ENCODE peak calls at places on chromosomes 13 and 19, in ten cellular contexts. L is globus pallidus; W is activated naive CD4-positive, alpha-beta T cell; P is activated CD4-positive, alpha-beta T cell treated with anti-CD3 and anti-CD28 coated beads, Interleukin-2, amount 10 ng/mL, durations not matched to agents 7 days and 5 days; B is activated CD4-positive, CD25-positive, alpha-beta regulatory T cell; D is left colon; M is AG10803; F is iPS-NIHi11; E is activated CD8-positive, alpha-beta memory T cell treated with anti-CD3 and anti-CD28 coated beads, Interleukin-2, amount 50 U/mL, for 4 hours; H is Karpas-422. Z is an unnamed sample.

GRCh38 chr13:34207334-34207733 is 389.4 kb downstream of the RFC3 start:
- DNase-seq in L (no peak), W (no peak), P (no peak), B (no peak), D (no peak), M (peak), F (no peak), E (no peak), H (no peak), Z (no peak)

GRCh38 chr19:39304185-39304513 is 7.9 kb downstream of the IFNL1 start:
- DNase-seq in L (no peak), W (no peak), P (no peak), B (no peak), D (no peak), M (no peak), F (no peak), E (no peak), H (no peak), Z (no peak)

GRCh38 chr19:41449865-41450178 is 6.9 kb downstream of the ERICH4 start:
- DNase-seq in L (no peak), W (no peak), P (no peak), B (no peak), D (no peak), M (no peak), F (no peak), E (no peak), H (no peak), Z (no peak)

GRCh38 chr13:96552523-96552922 is 441.8 kb downstream of the OXGR1 start:
- DNase-seq in L (no peak), W (no peak), P (no peak), B (no peak), D (no peak), M (no peak), F (no peak), E (no peak), H (no peak), Z (no peak)

GRCh38 chr19:33963514-33963913 is 166.8 kb downstream of the KCTD15 start:
- DNase-seq in L (no peak), W (no peak), P (no peak), B (no peak), D (no peak), M (no peak), F (no peak), E (no peak), H (no peak), Z (no peak)

GRCh38 chr13:86051134-86052103 is 252.2 kb upstream of the SLITRK6 start:
- DNase-seq in L (no peak), W (no peak), P (no peak), B (no peak), D (peak), M (no peak), F (no peak), E (no peak), H (no peak), Z (no peak)

GRCh38 chr13:70098669-70099068 is 9.0 kb upstream of the ATXN8OS start:
- DNase-seq in L (no peak), W (no peak), P (no peak), B (no peak), D (no peak), M (no peak), F (no peak), E (no peak), H (peak), Z (no peak)

GRCh38 chr19:39408392-39409206 is 2.0 kb downstream of the ZFP36 start:
- DNase-seq in L (no peak), W (no peak), P (peak), B (no peak), D (no peak), M (peak), F (no peak), E (no peak), H (peak), Z (no peak)

GRCh38 chr13:114225610-114226009 is 9.1 kb upstream of the CDC16 start:
- DNase-seq in L (no peak), W (peak), P (peak), B (no peak), D (no peak), M (no peak), F (no peak), E (no peak), H (no peak), Z (no peak)

GRCh38 chr19:49896863-49897621 is at the start of gene IL4I1:
- DNase-seq in L (peak), W (no peak), P (peak), B (no peak), D (no peak), M (peak), F (no peak), E (peak), H (no peak), Z (no peak)

GRCh38 chr13:73765651-73766384 is 368.4 kb downstream of the KLF12 start:
- DNase-seq in L (peak), W (peak), P (peak), B (peak), D (peak), M (peak), F (peak), E (peak), H (no peak), Z (peak)

GRCh38 chr13:51637852-51638496 is 53.7 kb downstream of the WDFY2 start:
- DNase-seq in L (no peak), W (no peak), P (no peak), B (no peak), D (no peak), M (no peak), F (no peak), E (no peak), H (no peak), Z (no peak)

GRCh38 chr13:105814219-105814901 is 721.1 kb downstream of the EFNB2 start:
- DNase-seq in L (no peak), W (no peak), P (no peak), B (no peak), D (no peak), M (no peak), F (no peak), E (no peak), H (no peak), Z (no peak)

GRCh38 chr19:46373573-46374359 is 26.9 kb downstream of the PPP5C start:
- DNase-seq in L (no peak), W (no peak), P (no peak), B (no peak), D (peak), M (peak), F (peak), E (no peak), H (no peak), Z (no peak)

GRCh38 chr13:72953391-72953960 is 105.3 kb upstream of the KLF5 start:
- DNase-seq in L (no peak), W (no peak), P (no peak), B (no peak), D (peak), M (no peak), F (no peak), E (no peak), H (no peak), Z (no peak)

GRCh38 chr19:4393947-4394590 is 6.3 kb downstream of the SH3GL1 start:
- DNase-seq in L (no peak), W (no peak), P (no peak), B (no peak), D (no peak), M (peak), F (no peak), E (no peak), H (no peak), Z (no peak)

GRCh38 chr13:24178847-24179845 is 18.6 kb downstream of the SPATA13 start:
- DNase-seq in L (no peak), W (no peak), P (no peak), B (no peak), D (no peak), M (peak), F (no peak), E (no peak), H (no peak), Z (no peak)

GRCh38 chr13:77265336-77265735 is 61.6 kb downstream of the MYCBP2 start:
- DNase-seq in L (no peak), W (no peak), P (no peak), B (no peak), D (no peak), M (no peak), F (no peak), E (no peak), H (no peak), Z (no peak)

GRCh38 chr19:2254052-2254872 is 2.0 kb downstream of the JSRP1 start:
- DNase-seq in L (no peak), W (no peak), P (no peak), B (no peak), D (no peak), M (no peak), F (peak), E (no peak), H (no peak), Z (no peak)